ENCODE peak calls at places on chromosomes 7 and 10, in four cellular contexts. W is neuronal stem cell; K is GM03348; F is activated T-helper 1 cell treated with anti-CD3 and anti-CD28 coated beads, Interleukin-2, amount 50 U/mL, for 16 hours. T is an unnamed sample.

GRCh38 chr7:150842716-150843115 is 9.6 kb upstream of the AOC1 start:
- DNase-seq in F (no peak), K (no peak), W (no peak), T (no peak)

GRCh38 chr10:104253576-104254410 is 899 bp upstream of the GSTO1 start:
- DNase-seq in K (no peak), W (no peak), F (no peak), T (no peak)

GRCh38 chr10:111560042-111560441 is 483.2 kb downstream of the ADRA2A start:
- DNase-seq in K (peak), W (no peak), F (no peak), T (peak)

GRCh38 chr10:52615756-52616419 is 156.7 kb downstream of the MBL2 start:
- DNase-seq in K (no peak), F (no peak), W (no peak), T (no peak)

GRCh38 chr10:4780782-4781181 is 45.2 kb upstream of the AKR1E2 start:
- DNase-seq in W (no peak), F (no peak), K (peak), T (peak)

GRCh38 chr10:84876116-84876999 is 548.0 kb downstream of the CCSER2 start:
- DNase-seq in F (no peak), W (no peak), K (no peak), T (no peak)

GRCh38 chr7:137563986-137564385 is 220.5 kb upstream of the PTN start:
- DNase-seq in F (no peak), W (no peak), K (peak), T (peak)

GRCh38 chr10:14131261-14131960 is 199.3 kb downstream of the FRMD4A start:
- DNase-seq in K (no peak), F (no peak), W (no peak), T (no peak)

GRCh38 chr7:151378496-151379192 is 31.2 kb downstream of the WDR86 start:
- DNase-seq in F (no peak), W (no peak), K (no peak), T (no peak)

GRCh38 chr10:3226960-3227724 is 54.6 kb upstream of the PITRM1 start:
- DNase-seq in F (no peak), K (peak), W (no peak), T (peak)

GRCh38 chr10:6128591-6129383 is 40.0 kb downstream of the RBM17 start:
- DNase-seq in F (no peak), W (no peak), K (peak), T (peak)

GRCh38 chr7:18013936-18014335 is 13.7 kb downstream of the PRPS1L1 start:
- DNase-seq in K (no peak), F (no peak), W (no peak), T (no peak)

GRCh38 chr10:3468919-3469638 is 296.5 kb upstream of the PITRM1 start:
- DNase-seq in W (no peak), F (no peak), K (peak), T (peak)

GRCh38 chr10:97571622-97572021 is 957 bp upstream of the ANKRD2 start:
- DNase-seq in F (no peak), K (no peak), W (no peak), T (no peak)

GRCh38 chr7:119945822-119946221 is 327.2 kb upstream of the KCND2 start:
- DNase-seq in F (no peak), W (no peak), K (no peak), T (no peak)

GRCh38 chr7:139692723-139693122 is 85.1 kb downstream of the HIPK2 start:
- DNase-seq in F (no peak), W (no peak), K (no peak), T (no peak)

GRCh38 chr10:97708976-97709745 is 4.4 kb upstream of the MARVELD1 start:
- DNase-seq in K (peak), W (peak), F (no peak), T (peak)

GRCh38 chr7:117225536-117225935 is 97.3 kb downstream of the WNT2 start:
- DNase-seq in K (no peak), W (no peak), F (no peak), T (no peak)

GRCh38 chr7:131544449-131545425 is 11.7 kb downstream of the PODXL start:
- DNase-seq in F (no peak), W (no peak), K (peak), T (no peak)

GRCh38 chr10:20855398-20856038 is 41.6 kb downstream of the NEBL start:
- DNase-seq in F (no peak), W (peak), K (peak), T (peak)

GRCh38 chr7:44145419-44145968 is 4.4 kb upstream of the MYL7 start:
- DNase-seq in F (no peak), K (no peak), W (peak), T (no peak)

GRCh38 chr7:141649137-141649864 is 52.7 kb downstream of the DENND11 start:
- DNase-seq in K (no peak), F (no peak), W (no peak), T (peak)

GRCh38 chr10:109205929-109206585 is 717.3 kb downstream of the XPNPEP1 start:
- DNase-seq in W (no peak), K (peak), F (no peak), T (no peak)

GRCh38 chr10:98556061-98556460 is 109.3 kb upstream of the HPS1 start:
- DNase-seq in W (no peak), F (no peak), K (no peak), T (no peak)

GRCh38 chr7:76259124-76260086 is 43.1 kb upstream of the HSPB1 start:
- DNase-seq in F (no peak), K (no peak), W (no peak), T (no peak)

GRCh38 chr7:90256778-90257177 is 11.8 kb downstream of the CFAP69 start:
- DNase-seq in W (no peak), K (no peak), F (no peak), T (peak)

GRCh38 chr10:90179696-90180407 is 478.5 kb downstream of the KIF20B start:
- DNase-seq in K (no peak), W (no peak), F (no peak), T (peak)